ENCODE peak calls at places on chromosomes 16 and 17, in five cellular contexts. One of them, this sample, is unnamed.
A peak's percentile ranks its signal among the peaks of the same experiment; 100 is the strongest.

GRCh38 chr17:81039854-81040758 is 5.2 kb downstream of the BAIAP2 start:
- ATAC-seq in upper lobe of left lung: peak; percentile 34
- ATAC-seq in HepG2: no peak
- ATAC-seq in GM12878: no peak
- ATAC-seq in K562: peak; percentile 42
- ATAC-seq in this sample: no peak

GRCh38 chr17:32783602-32784001 is 93.3 kb downstream of the MYO1D start:
- ATAC-seq in HepG2: peak; percentile 28
- ATAC-seq in K562: peak; percentile 83
- ATAC-seq in GM12878: peak; percentile 82
- ATAC-seq in upper lobe of left lung: peak; percentile 73
- ATAC-seq in this sample: no peak

GRCh38 chr16:17370233-17371013 is 100.3 kb downstream of the XYLT1 start:
- ATAC-seq in K562: no peak
- ATAC-seq in GM12878: no peak
- ATAC-seq in upper lobe of left lung: peak; percentile 33
- ATAC-seq in HepG2: no peak
- ATAC-seq in this sample: no peak

GRCh38 chr16:87012954-87013938 is 303.9 kb downstream of the C16orf95 start:
- ATAC-seq in HepG2: peak; percentile 42
- ATAC-seq in upper lobe of left lung: no peak
- ATAC-seq in K562: peak; percentile 64
- ATAC-seq in GM12878: no peak
- ATAC-seq in this sample: no peak

GRCh38 chr17:846901-847777 is 65.0 kb downstream of the MRM3 start:
- ATAC-seq in GM12878: no peak
- ATAC-seq in HepG2: no peak
- ATAC-seq in K562: no peak
- ATAC-seq in upper lobe of left lung: no peak
- ATAC-seq in this sample: peak; percentile 35

GRCh38 chr17:19672009-19672837 is 23.7 kb downstream of the ALDH3A2 start:
- ATAC-seq in upper lobe of left lung: peak; percentile 79
- ATAC-seq in GM12878: no peak
- ATAC-seq in K562: no peak
- ATAC-seq in HepG2: peak; percentile 91
- ATAC-seq in this sample: peak; percentile 67

GRCh38 chr17:79391376-79391775 is 219.5 kb downstream of the RBFOX3 start:
- ATAC-seq in GM12878: no peak
- ATAC-seq in upper lobe of left lung: no peak
- ATAC-seq in HepG2: no peak
- ATAC-seq in K562: no peak
- ATAC-seq in this sample: no peak

GRCh38 chr16:66606000-66606751 is 1.7 kb downstream of the CMTM3 start:
- ATAC-seq in K562: no peak
- ATAC-seq in HepG2: no peak
- ATAC-seq in GM12878: peak; percentile 48
- ATAC-seq in upper lobe of left lung: no peak
- ATAC-seq in this sample: no peak

GRCh38 chr16:70725912-70726828 is 40.3 kb upstream of the MTSS2 start:
- ATAC-seq in K562: peak; percentile 83
- ATAC-seq in GM12878: no peak
- ATAC-seq in HepG2: no peak
- ATAC-seq in upper lobe of left lung: peak; percentile 39
- ATAC-seq in this sample: peak; percentile 72

GRCh38 chr17:73722163-73722562 is 77.9 kb upstream of the SDK2 start:
- ATAC-seq in K562: no peak
- ATAC-seq in HepG2: no peak
- ATAC-seq in upper lobe of left lung: no peak
- ATAC-seq in GM12878: no peak
- ATAC-seq in this sample: no peak

GRCh38 chr16:71501562-71501961 is 12.4 kb upstream of the ZNF19 start:
- ATAC-seq in GM12878: peak; percentile 69
- ATAC-seq in upper lobe of left lung: no peak
- ATAC-seq in HepG2: peak; percentile 75
- ATAC-seq in K562: peak; percentile 61
- ATAC-seq in this sample: no peak

GRCh38 chr17:65559802-65560627 is 1.4 kb downstream of the AXIN2 start:
- ATAC-seq in GM12878: peak; percentile 29
- ATAC-seq in K562: no peak
- ATAC-seq in HepG2: peak; percentile 12
- ATAC-seq in upper lobe of left lung: peak; percentile 39
- ATAC-seq in this sample: no peak

GRCh38 chr16:4684763-4685162 is 8.6 kb upstream of the NUDT16L1 start:
- ATAC-seq in upper lobe of left lung: no peak
- ATAC-seq in K562: no peak
- ATAC-seq in GM12878: no peak
- ATAC-seq in HepG2: no peak
- ATAC-seq in this sample: no peak

GRCh38 chr16:56348168-56349085 is 76.9 kb downstream of the AMFR start:
- ATAC-seq in K562: no peak
- ATAC-seq in HepG2: peak; percentile 56
- ATAC-seq in GM12878: no peak
- ATAC-seq in upper lobe of left lung: no peak
- ATAC-seq in this sample: no peak

GRCh38 chr16:87435399-87436224 is 43.5 kb downstream of the MAP1LC3B start:
- ATAC-seq in upper lobe of left lung: peak; percentile 57
- ATAC-seq in K562: no peak
- ATAC-seq in HepG2: no peak
- ATAC-seq in GM12878: no peak
- ATAC-seq in this sample: peak; percentile 67

GRCh38 chr17:60127068-60128064 is 22.4 kb upstream of the CA4 start:
- ATAC-seq in GM12878: no peak
- ATAC-seq in K562: no peak
- ATAC-seq in upper lobe of left lung: no peak
- ATAC-seq in HepG2: no peak
- ATAC-seq in this sample: no peak

GRCh38 chr16:20923876-20924275 is 23.3 kb downstream of the LYRM1 start:
- ATAC-seq in GM12878: no peak
- ATAC-seq in upper lobe of left lung: no peak
- ATAC-seq in HepG2: no peak
- ATAC-seq in K562: no peak
- ATAC-seq in this sample: no peak

GRCh38 chr16:4142268-4142667 is 26.0 kb upstream of the ADCY9 start:
- ATAC-seq in GM12878: peak; percentile 88
- ATAC-seq in K562: no peak
- ATAC-seq in HepG2: no peak
- ATAC-seq in upper lobe of left lung: peak; percentile 87
- ATAC-seq in this sample: no peak

GRCh38 chr17:17004251-17004996 is 32.5 kb upstream of the TNFRSF13B start:
- ATAC-seq in upper lobe of left lung: no peak
- ATAC-seq in GM12878: no peak
- ATAC-seq in K562: no peak
- ATAC-seq in HepG2: peak; percentile 7
- ATAC-seq in this sample: no peak

GRCh38 chr16:57141822-57142631 is 43.8 kb downstream of the PSME3IP1 start:
- ATAC-seq in K562: no peak
- ATAC-seq in upper lobe of left lung: no peak
- ATAC-seq in HepG2: no peak
- ATAC-seq in GM12878: peak; percentile 70
- ATAC-seq in this sample: no peak

GRCh38 chr17:31052187-31052889 is 42.4 kb upstream of the NF1 start:
- ATAC-seq in K562: peak; percentile 86
- ATAC-seq in upper lobe of left lung: peak; percentile 95
- ATAC-seq in GM12878: no peak
- ATAC-seq in HepG2: peak; percentile 71
- ATAC-seq in this sample: peak; percentile 94

GRCh38 chr16:75754126-75754525 is 27.8 kb upstream of the CPHXL start:
- ATAC-seq in K562: no peak
- ATAC-seq in GM12878: no peak
- ATAC-seq in HepG2: no peak
- ATAC-seq in upper lobe of left lung: no peak
- ATAC-seq in this sample: no peak

GRCh38 chr16:12186774-12187335 is 210.3 kb downstream of the SNX29 start:
- ATAC-seq in GM12878: no peak
- ATAC-seq in HepG2: peak; percentile 24
- ATAC-seq in upper lobe of left lung: no peak
- ATAC-seq in K562: no peak
- ATAC-seq in this sample: no peak

GRCh38 chr16:86609115-86609514 is 30.8 kb downstream of the FOXL1 start:
- ATAC-seq in GM12878: no peak
- ATAC-seq in K562: no peak
- ATAC-seq in HepG2: no peak
- ATAC-seq in upper lobe of left lung: no peak
- ATAC-seq in this sample: no peak

GRCh38 chr17:4554997-4555799 is at the start of gene MYBBP1A:
- ATAC-seq in upper lobe of left lung: peak; percentile 96
- ATAC-seq in HepG2: peak; percentile 91
- ATAC-seq in K562: peak; percentile 96
- ATAC-seq in GM12878: peak; percentile 93
- ATAC-seq in this sample: peak; percentile 98
- TF ChIP-seq EP300 in upper lobe of left lung: no peak
- TF ChIP-seq EP300 in HepG2: no peak
- TF ChIP-seq EP300 in K562: no peak
- TF ChIP-seq EP300 in GM12878: no peak
- TF ChIP-seq EP300 in this sample: no peak

DNA sequence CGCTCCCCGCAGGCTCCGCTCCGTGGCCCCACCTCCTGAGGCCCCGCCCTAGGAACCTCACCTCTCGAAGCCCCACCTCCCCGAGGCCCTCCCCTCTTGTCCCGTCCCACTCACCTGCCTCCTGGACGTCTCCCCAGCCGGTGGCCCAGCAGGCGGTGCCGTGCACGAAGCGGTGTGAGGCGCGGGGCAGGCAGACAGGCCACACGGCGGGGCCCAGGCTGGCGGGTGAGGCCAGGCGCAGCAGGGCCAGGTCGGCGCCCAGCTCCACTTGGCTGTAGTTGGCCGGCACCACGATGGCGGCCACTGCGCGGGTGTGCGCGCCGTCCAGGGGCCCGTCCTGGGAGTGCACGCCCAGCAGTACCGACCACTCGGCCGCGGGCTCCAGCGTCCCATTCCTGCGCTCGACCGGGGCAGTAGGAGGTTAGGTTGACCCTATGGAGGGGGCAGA is 1.6 kb downstream of the PRSS36 start:
- ATAC-seq in upper lobe of left lung: peak; percentile 40
- ATAC-seq in K562: peak; percentile 96
- ATAC-seq in HepG2: no peak
- ATAC-seq in GM12878: peak; percentile 60
- ATAC-seq in this sample: peak; percentile 21
- H3K27me3 ChIP-seq in upper lobe of left lung: no peaks in the 10 kb centered on the region
- H3K27me3 ChIP-seq in K562: peaks cover 15% of the 10 kb centered on the region
- H3K27me3 ChIP-seq in HepG2: peaks cover 33% of the 10 kb centered on the region
- H3K27me3 ChIP-seq in GM12878: no peaks in the 10 kb centered on the region
- H3K27me3 ChIP-seq in this sample: peaks cover 51% of the 10 kb centered on the region

DNA sequence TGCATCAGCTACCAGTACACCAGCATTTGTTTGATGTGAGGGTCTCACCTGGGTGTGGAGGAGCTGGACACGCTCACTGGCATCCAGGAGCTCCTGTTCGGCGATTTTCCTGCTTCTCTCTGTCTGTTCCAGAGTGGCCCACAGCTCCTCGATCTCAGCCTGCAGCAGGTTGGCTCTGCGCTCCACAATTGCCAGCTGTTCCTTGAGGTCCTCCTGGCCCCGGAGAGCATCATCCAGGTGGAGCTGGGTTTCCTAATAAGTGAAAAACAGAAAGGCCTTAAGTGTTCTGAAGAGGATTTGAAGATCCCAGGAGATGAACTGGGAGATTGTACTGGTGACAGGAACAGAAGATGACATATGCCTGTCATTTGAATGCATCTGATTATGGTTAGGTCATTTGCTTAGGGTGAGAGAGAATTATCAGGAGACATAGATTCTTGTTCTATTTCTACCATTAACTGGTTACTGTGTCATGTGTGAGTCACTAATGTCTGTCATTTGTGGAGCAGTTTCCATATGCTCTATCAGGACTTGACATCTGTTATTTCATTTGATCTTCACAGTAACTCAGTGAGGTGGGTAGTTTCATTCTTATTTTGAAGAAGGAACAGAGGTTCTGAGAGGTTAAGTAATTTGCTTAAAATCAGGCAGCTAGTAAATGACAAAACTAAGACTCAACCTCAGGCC is 21.5 kb upstream of the MYH13 start:
- ATAC-seq in upper lobe of left lung: no peak
- ATAC-seq in HepG2: no peak
- ATAC-seq in K562: no peak
- ATAC-seq in GM12878: peak; percentile 27
- ATAC-seq in this sample: no peak
- TF ChIP-seq EP300 in upper lobe of left lung: no peak
- TF ChIP-seq EP300 in HepG2: no peak
- TF ChIP-seq EP300 in K562: no peak
- TF ChIP-seq EP300 in GM12878: no peak
- TF ChIP-seq EP300 in this sample: no peak

GRCh38 chr17:72122002-72122310 is 1.1 kb downstream of the SOX9 start:
- ATAC-seq in upper lobe of left lung: peak; percentile 4
- ATAC-seq in GM12878: peak; percentile 24
- ATAC-seq in K562: no peak
- ATAC-seq in HepG2: no peak
- ATAC-seq in this sample: no peak

GRCh38 chr17:72123496-72123963 is 2.7 kb downstream of the SOX9 start:
- ATAC-seq in upper lobe of left lung: no peak
- ATAC-seq in K562: no peak
- ATAC-seq in HepG2: no peak
- ATAC-seq in GM12878: no peak
- ATAC-seq in this sample: no peak

GRCh38 chr17:72121164-72122001 is 563 bp downstream of the SOX9 start:
- ATAC-seq in GM12878: peak; percentile 62
- ATAC-seq in HepG2: peak; percentile 9
- ATAC-seq in upper lobe of left lung: peak; percentile 42
- ATAC-seq in K562: no peak
- ATAC-seq in this sample: peak; percentile 19

GRCh38 chr17:72122668-72123495 is 2.1 kb downstream of the SOX9 start:
- ATAC-seq in GM12878: peak; percentile 36
- ATAC-seq in upper lobe of left lung: no peak
- ATAC-seq in HepG2: peak; percentile 33
- ATAC-seq in K562: no peak
- ATAC-seq in this sample: no peak

DNA sequence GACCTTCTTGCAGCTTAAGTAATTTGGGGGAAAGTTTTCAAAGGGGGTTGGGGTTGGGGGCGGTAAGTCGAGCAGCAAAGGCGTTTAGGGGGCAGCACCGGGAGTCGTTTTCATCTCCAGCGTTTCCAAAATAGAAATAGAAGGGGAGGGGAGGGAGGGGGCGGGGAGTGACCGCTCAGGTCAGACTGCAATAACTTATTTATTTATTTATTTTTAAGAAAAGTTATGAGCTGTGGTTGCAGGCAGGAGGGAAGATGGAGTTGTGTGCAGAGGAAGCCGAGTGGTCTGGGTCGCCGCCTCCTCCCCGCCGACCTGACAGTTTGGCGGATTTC is 1.5 kb downstream of the SOX9 start:
- ATAC-seq in GM12878: no peak
- ATAC-seq in K562: no peak
- ATAC-seq in upper lobe of left lung: no peak
- ATAC-seq in HepG2: no peak
- ATAC-seq in this sample: no peak
- H3K27me3 ChIP-seq in GM12878: peaks cover 8% of the 10 kb centered on the region
- H3K27me3 ChIP-seq in K562: no peaks in the 10 kb centered on the region
- H3K27me3 ChIP-seq in upper lobe of left lung: peaks cover 46% of the 10 kb centered on the region
- H3K27me3 ChIP-seq in HepG2: no peaks in the 10 kb centered on the region
- H3K27me3 ChIP-seq in this sample: peaks cover 86% of the 10 kb centered on the region

GRCh38 chr16:89049484-89050118 is 44.1 kb upstream of the ACSF3 start:
- ATAC-seq in K562: no peak
- ATAC-seq in HepG2: no peak
- ATAC-seq in GM12878: no peak
- ATAC-seq in upper lobe of left lung: no peak
- ATAC-seq in this sample: no peak
- TF ChIP-seq EP300 in K562: no peak
- TF ChIP-seq EP300 in HepG2: no peak
- TF ChIP-seq EP300 in GM12878: no peak
- TF ChIP-seq EP300 in upper lobe of left lung: no peak
- TF ChIP-seq EP300 in this sample: no peak

GRCh38 chr16:73060948-73061495 is 13.1 kb upstream of the ZFHX3 start:
- ATAC-seq in K562: no peak
- ATAC-seq in HepG2: no peak
- ATAC-seq in GM12878: no peak
- ATAC-seq in upper lobe of left lung: no peak
- ATAC-seq in this sample: no peak
- H3K27me3 ChIP-seq in K562: peaks cover 39% of the 10 kb centered on the region
- H3K27me3 ChIP-seq in HepG2: peaks cover 11% of the 10 kb centered on the region
- H3K27me3 ChIP-seq in GM12878: peaks cover 17% of the 10 kb centered on the region
- H3K27me3 ChIP-seq in upper lobe of left lung: peaks cover 18% of the 10 kb centered on the region
- H3K27me3 ChIP-seq in this sample: peaks cover 38% of the 10 kb centered on the region